ENCODE peak calls at places on chromosomes 7 and 10, in five cellular contexts. W is NCI-H1092 treated with DMSO at 0.1 percent for 48 hours; T is HT-29; N is stimulated activated CD4-positive, alpha-beta T cell treated with anti-CD3 and anti-CD28 coated beads, Interleukin-12 subunit alpha, Interleukin-12 subunit beta, amount 100 ng/mL, for 24 hours; L is NCI-H82. S is an unnamed sample.

GRCh38 chr7:11436317-11436716 is 395.7 kb downstream of the THSD7A start:
- DNase-seq in W (no peak), L (no peak), N (no peak), T (no peak), S (no peak)

GRCh38 chr7:30702200-30702599 is 19.9 kb upstream of the CRHR2 start:
- DNase-seq in L (peak; percentile 41), T (peak; percentile 23), W (no peak), N (no peak), S (no peak)

GRCh38 chr10:130430852-130431704 is 294.9 kb downstream of the GLRX3 start:
- DNase-seq in N (no peak), L (no peak), T (no peak), W (no peak), S (no peak)

GRCh38 chr10:59283456-59284082 is 78.8 kb downstream of the FAM13C start:
- DNase-seq in T (no peak), N (no peak), L (peak; percentile 5), W (no peak), S (no peak)

GRCh38 chr7:1355568-1356340 is 103.5 kb downstream of the MICALL2 start:
- DNase-seq in N (no peak), L (no peak), W (no peak), T (peak; percentile 50), S (no peak)

GRCh38 chr10:125011926-125012705 is 70.2 kb downstream of the ZRANB1 start:
- DNase-seq in W (no peak), N (no peak), T (no peak), L (no peak), S (no peak)

GRCh38 chr10:75180592-75180991 is 30.0 kb upstream of the VDAC2 start:
- DNase-seq in L (no peak), T (no peak), N (no peak), W (no peak), S (no peak)

GRCh38 chr10:101974091-101974799 is 81.7 kb downstream of the ARMH3 start:
- DNase-seq in N (no peak), L (no peak), T (no peak), W (no peak), S (no peak)

GRCh38 chr10:132272061-132272766 is 35.5 kb downstream of the STK32C start:
- DNase-seq in N (no peak), W (no peak), T (no peak), L (no peak), S (peak; percentile 25)

GRCh38 chr10:121324678-121325213 is 273.5 kb downstream of the FGFR2 start:
- DNase-seq in L (no peak), T (peak; percentile 83), W (no peak), N (no peak), S (no peak)

GRCh38 chr7:94276046-94276445 is 118.6 kb upstream of the COL1A2 start:
- DNase-seq in W (no peak), T (no peak), L (no peak), N (no peak), S (no peak)

GRCh38 chr7:44152971-44153947 is 12.1 kb upstream of the MYL7 start:
- DNase-seq in N (no peak), T (peak; percentile 5), L (no peak), W (no peak), S (no peak)

GRCh38 chr10:86900955-86901354 is 56.5 kb downstream of the MMRN2 start:
- DNase-seq in L (no peak), N (no peak), W (no peak), T (no peak), S (peak; percentile 19)

GRCh38 chr10:95236068-95236903 is 42.2 kb downstream of the ACSM6 start:
- DNase-seq in W (no peak), N (no peak), T (no peak), L (no peak), S (no peak)

GRCh38 chr7:96855691-96856090 is 146.0 kb upstream of the SEM1 start:
- DNase-seq in T (no peak), W (no peak), L (no peak), N (no peak), S (no peak)

GRCh38 chr10:73892314-73893080 is 18.1 kb upstream of the CAMK2G start:
- DNase-seq in L (no peak), W (no peak), T (no peak), N (no peak), S (no peak)

GRCh38 chr10:80486151-80486692 is 32.1 kb downstream of the TSPAN14 start:
- DNase-seq in T (no peak), W (no peak), L (no peak), N (no peak), S (no peak)

GRCh38 chr7:40987571-40987970 is 715.3 kb downstream of the INHBA start:
- DNase-seq in L (no peak), N (no peak), W (no peak), T (no peak), S (no peak)

GRCh38 chr10:108757946-108758345 is 1165.4 kb downstream of the XPNPEP1 start:
- DNase-seq in L (no peak), N (no peak), T (no peak), W (no peak), S (no peak)

GRCh38 chr7:105452085-105452484 is 63.4 kb upstream of the SRPK2 start:
- DNase-seq in T (no peak), N (no peak), L (no peak), W (no peak), S (no peak)

GRCh38 chr10:131044379-131044778 is 267.1 kb downstream of the TCERG1L start:
- DNase-seq in W (no peak), L (no peak), N (no peak), T (no peak), S (no peak)

S was measured in cerebellar nuclear complex.